ENCODE peak calls at places on chromosomes 1 and 21, in six cellular contexts. One of them, this sample, is unnamed.

GRCh38 chr1:29827801-29828525 is 591.6 kb downstream of the PTPRU start:
- DNase-seq in SK-MEL-5: no peak
- DNase-seq in Calu3: no peak
- DNase-seq in astrocyte of the cerebellum: no peak
- DNase-seq in NCI-H748 treated with DMSO at 0.1 percent for 48 hours: no peak
- DNase-seq in cardiac fibroblast: no peak
- DNase-seq in this sample: no peak

GRCh38 chr1:228060458-228061190 is 21.9 kb upstream of the ARF1 start:
- DNase-seq in SK-MEL-5: no peak
- DNase-seq in Calu3: no peak
- DNase-seq in astrocyte of the cerebellum: no peak
- DNase-seq in NCI-H748 treated with DMSO at 0.1 percent for 48 hours: no peak
- DNase-seq in cardiac fibroblast: peak; percentile 19
- DNase-seq in this sample: no peak

GRCh38 chr1:219239518-219239917 is 65.8 kb downstream of the LYPLAL1 start:
- DNase-seq in SK-MEL-5: no peak
- DNase-seq in Calu3: no peak
- DNase-seq in astrocyte of the cerebellum: no peak
- DNase-seq in NCI-H748 treated with DMSO at 0.1 percent for 48 hours: no peak
- DNase-seq in cardiac fibroblast: peak; percentile 2
- DNase-seq in this sample: peak; percentile 55

GRCh38 chr1:241276391-241276790 is 80.6 kb downstream of the RGS7 start:
- DNase-seq in SK-MEL-5: no peak
- DNase-seq in Calu3: no peak
- DNase-seq in astrocyte of the cerebellum: no peak
- DNase-seq in NCI-H748 treated with DMSO at 0.1 percent for 48 hours: no peak
- DNase-seq in cardiac fibroblast: no peak
- DNase-seq in this sample: no peak

GRCh38 chr1:11514366-11514765 is 35.4 kb downstream of the DISP3 start:
- DNase-seq in SK-MEL-5: no peak
- DNase-seq in Calu3: no peak
- DNase-seq in astrocyte of the cerebellum: no peak
- DNase-seq in NCI-H748 treated with DMSO at 0.1 percent for 48 hours: no peak
- DNase-seq in cardiac fibroblast: no peak
- DNase-seq in this sample: no peak

GRCh38 chr1:201268604-201269151 is 14.6 kb upstream of the PKP1 start:
- DNase-seq in SK-MEL-5: no peak
- DNase-seq in Calu3: peak; percentile 48
- DNase-seq in astrocyte of the cerebellum: peak; percentile 18
- DNase-seq in NCI-H748 treated with DMSO at 0.1 percent for 48 hours: no peak
- DNase-seq in cardiac fibroblast: peak; percentile 75
- DNase-seq in this sample: no peak

GRCh38 chr1:7248402-7248805 is 463.1 kb downstream of the CAMTA1 start:
- DNase-seq in SK-MEL-5: no peak
- DNase-seq in Calu3: no peak
- DNase-seq in astrocyte of the cerebellum: no peak
- DNase-seq in NCI-H748 treated with DMSO at 0.1 percent for 48 hours: no peak
- DNase-seq in cardiac fibroblast: no peak
- DNase-seq in this sample: no peak

GRCh38 chr1:231390071-231390470 is 32.0 kb downstream of the EGLN1 start:
- DNase-seq in SK-MEL-5: no peak
- DNase-seq in Calu3: no peak
- DNase-seq in astrocyte of the cerebellum: no peak
- DNase-seq in NCI-H748 treated with DMSO at 0.1 percent for 48 hours: no peak
- DNase-seq in cardiac fibroblast: no peak
- DNase-seq in this sample: no peak

GRCh38 chr1:112371770-112372169 is 24.2 kb upstream of the CTTNBP2NL start:
- DNase-seq in SK-MEL-5: no peak
- DNase-seq in Calu3: no peak
- DNase-seq in astrocyte of the cerebellum: no peak
- DNase-seq in NCI-H748 treated with DMSO at 0.1 percent for 48 hours: no peak
- DNase-seq in cardiac fibroblast: no peak
- DNase-seq in this sample: no peak

GRCh38 chr21:38219049-38219628 is 37.7 kb upstream of the KCNJ15 start:
- DNase-seq in SK-MEL-5: peak; percentile 66
- DNase-seq in Calu3: peak; percentile 75
- DNase-seq in astrocyte of the cerebellum: peak; percentile 65
- DNase-seq in NCI-H748 treated with DMSO at 0.1 percent for 48 hours: peak; percentile 74
- DNase-seq in cardiac fibroblast: peak; percentile 87
- DNase-seq in this sample: peak; percentile 23

GRCh38 chr1:92572520-92572919 is 85.8 kb upstream of the GFI1 start:
- DNase-seq in SK-MEL-5: no peak
- DNase-seq in Calu3: no peak
- DNase-seq in astrocyte of the cerebellum: no peak
- DNase-seq in NCI-H748 treated with DMSO at 0.1 percent for 48 hours: no peak
- DNase-seq in cardiac fibroblast: no peak
- DNase-seq in this sample: no peak

GRCh38 chr1:236400061-236400638 is 6.1 kb downstream of the EDARADD start:
- DNase-seq in SK-MEL-5: no peak
- DNase-seq in Calu3: no peak
- DNase-seq in astrocyte of the cerebellum: no peak
- DNase-seq in NCI-H748 treated with DMSO at 0.1 percent for 48 hours: no peak
- DNase-seq in cardiac fibroblast: no peak
- DNase-seq in this sample: no peak

GRCh38 chr1:53145942-53146708 is 3.7 kb upstream of the SLC1A7 start:
- DNase-seq in SK-MEL-5: no peak
- DNase-seq in Calu3: peak; percentile 91
- DNase-seq in astrocyte of the cerebellum: peak; percentile 98
- DNase-seq in NCI-H748 treated with DMSO at 0.1 percent for 48 hours: no peak
- DNase-seq in cardiac fibroblast: peak; percentile 99
- DNase-seq in this sample: peak; percentile 99

GRCh38 chr1:164380893-164381292 is 178.1 kb upstream of the PBX1 start:
- DNase-seq in SK-MEL-5: no peak
- DNase-seq in Calu3: no peak
- DNase-seq in astrocyte of the cerebellum: peak; percentile 83
- DNase-seq in NCI-H748 treated with DMSO at 0.1 percent for 48 hours: no peak
- DNase-seq in cardiac fibroblast: peak; percentile 3
- DNase-seq in this sample: no peak

GRCh38 chr1:111669268-111669667 is 49.7 kb downstream of the RAP1A start:
- DNase-seq in SK-MEL-5: no peak
- DNase-seq in Calu3: no peak
- DNase-seq in astrocyte of the cerebellum: no peak
- DNase-seq in NCI-H748 treated with DMSO at 0.1 percent for 48 hours: no peak
- DNase-seq in cardiac fibroblast: peak; percentile 25
- DNase-seq in this sample: no peak

GRCh38 chr1:36920801-36921405 is 113.4 kb downstream of the GRIK3 start:
- DNase-seq in SK-MEL-5: no peak
- DNase-seq in Calu3: no peak
- DNase-seq in astrocyte of the cerebellum: no peak
- DNase-seq in NCI-H748 treated with DMSO at 0.1 percent for 48 hours: no peak
- DNase-seq in cardiac fibroblast: no peak
- DNase-seq in this sample: no peak

GRCh38 chr1:75992312-75992711 is 60.1 kb upstream of the ASB17 start:
- DNase-seq in SK-MEL-5: no peak
- DNase-seq in Calu3: no peak
- DNase-seq in astrocyte of the cerebellum: peak; percentile 23
- DNase-seq in NCI-H748 treated with DMSO at 0.1 percent for 48 hours: no peak
- DNase-seq in cardiac fibroblast: no peak
- DNase-seq in this sample: no peak

GRCh38 chr21:45552696-45553391 is 10.6 kb upstream of the SLC19A1 start:
- DNase-seq in SK-MEL-5: no peak
- DNase-seq in Calu3: no peak
- DNase-seq in astrocyte of the cerebellum: no peak
- DNase-seq in NCI-H748 treated with DMSO at 0.1 percent for 48 hours: no peak
- DNase-seq in cardiac fibroblast: no peak
- DNase-seq in this sample: no peak

GRCh38 chr1:117171900-117172501 is 38.7 kb downstream of the VTCN1 start:
- DNase-seq in SK-MEL-5: peak; percentile 99
- DNase-seq in Calu3: peak; percentile 60
- DNase-seq in astrocyte of the cerebellum: peak; percentile 84
- DNase-seq in NCI-H748 treated with DMSO at 0.1 percent for 48 hours: no peak
- DNase-seq in cardiac fibroblast: peak; percentile 93
- DNase-seq in this sample: peak; percentile 99